ENCODE peak calls at places on chromosomes 7 and 10, in seven cellular contexts. B is prostate gland, Z is COR-L47, M is NCI-H1930, W is GM10248, K is GDM1, P is suprapubic skin. D is an unnamed sample.

GRCh38 chr10:131065673-131066331 is 245.7 kb downstream of the TCERG1L start:
- DNase-seq in B (no peak), Z (no peak), M (no peak), W (no peak), K (no peak), P (no peak), D (no peak)

GRCh38 chr7:38756521-38756920 is 125.3 kb upstream of the AMPH start:
- DNase-seq in B (no peak), Z (no peak), M (no peak), W (no peak), K (no peak), P (no peak), D (no peak)

GRCh38 chr7:8217200-8218068 is 44.5 kb downstream of the ICA1 start:
- DNase-seq in B (peak; percentile 68), Z (peak; percentile 85), M (peak; percentile 51), W (peak; percentile 52), K (peak; percentile 31), P (no peak), D (peak; percentile 58)

GRCh38 chr7:45682836-45683555 is 108.8 kb downstream of the ADCY1 start:
- DNase-seq in B (no peak), Z (no peak), M (no peak), W (peak; percentile 8), K (no peak), P (peak; percentile 34), D (peak; percentile 16)

GRCh38 chr7:109873296-109873695 is 1217.6 kb upstream of the LRRN3 start:
- DNase-seq in B (peak; percentile 20), Z (peak; percentile 85), M (no peak), W (no peak), K (no peak), P (no peak), D (no peak)

GRCh38 chr7:36747969-36748574 is 23.8 kb upstream of the AOAH start:
- DNase-seq in B (no peak), Z (no peak), M (no peak), W (no peak), K (no peak), P (no peak), D (peak; percentile 35)

GRCh38 chr10:49622426-49623425 is 8.9 kb downstream of the CHAT start:
- DNase-seq in B (no peak), Z (no peak), M (no peak), W (no peak), K (no peak), P (peak; percentile 35), D (no peak)

GRCh38 chr7:924541-925231 is 29.8 kb downstream of the ADAP1 start:
- DNase-seq in B (no peak), Z (no peak), M (no peak), W (peak; percentile 79), K (peak; percentile 17), P (peak; percentile 77), D (peak; percentile 77)